ENCODE peak calls at places on chromosomes 13 and 19, in six cellular contexts. S, F, N, X, T and K are unnamed samples.

GRCh38 chr13:39107484-39108040 is 69.3 kb downstream of the NHLRC3 start:
- DNase-seq in S (no peak), F (no peak), T (no peak), X (no peak), N (no peak), K (no peak)

GRCh38 chr13:94716016-94716415 is 3.7 kb upstream of the SOX21 start:
- DNase-seq in T (no peak), N (no peak), S (no peak), X (no peak), F (no peak), K (no peak)

GRCh38 chr19:34666958-34667265 is 10.0 kb downstream of the SCGB2B2 start:
- DNase-seq in F (no peak), N (no peak), X (no peak), S (no peak), T (no peak), K (no peak)

GRCh38 chr13:95246292-95247082 is 54.8 kb downstream of the ABCC4 start:
- DNase-seq in X (no peak), T (no peak), F (no peak), S (no peak), N (no peak), K (no peak)

GRCh38 chr19:44903602-44904425 is 1.8 kb upstream of the APOE start:
- DNase-seq in N (peak; percentile 84), F (peak; percentile 77), X (peak; percentile 75), T (peak; percentile 89), S (peak; percentile 87), K (no peak)

GRCh38 chr13:94784066-94784465 is 71.7 kb upstream of the SOX21 start:
- DNase-seq in X (no peak), T (no peak), F (peak; percentile 54), N (no peak), S (no peak), K (no peak)

GRCh38 chr13:29934531-29935308 is 84.3 kb upstream of the UBL3 start:
- DNase-seq in F (no peak), X (no peak), T (no peak), N (no peak), S (no peak), K (no peak)

GRCh38 chr13:21825186-21825585 is 154.3 kb downstream of the FGF9 start:
- DNase-seq in T (peak; percentile 28), F (no peak), X (no peak), S (no peak), N (no peak), K (no peak)

GRCh38 chr13:21757721-21758120 is 86.8 kb downstream of the FGF9 start:
- DNase-seq in T (no peak), X (no peak), N (no peak), S (no peak), F (no peak), K (no peak)

GRCh38 chr13:32142956-32143375 is 111.4 kb downstream of the FRY start:
- DNase-seq in F (peak; percentile 41), N (peak; percentile 60), X (no peak), T (peak; percentile 88), S (peak; percentile 11), K (peak; percentile 28)

GRCh38 chr13:25939961-25940687 is 111.7 kb downstream of the SHISA2 start:
- DNase-seq in N (no peak), S (no peak), T (no peak), X (no peak), F (no peak), K (no peak)

GRCh38 chr19:31511098-31511497 is 161.9 kb upstream of the TSHZ3 start:
- DNase-seq in N (no peak), T (no peak), X (no peak), F (no peak), S (no peak), K (no peak)

GRCh38 chr13:108734676-108735075 is 105.3 kb downstream of the MYO16 start:
- DNase-seq in S (no peak), N (peak; percentile 65), T (peak; percentile 43), X (no peak), F (no peak), K (no peak)

GRCh38 chr19:48239582-48240141 is 16.1 kb downstream of the CARD8 start:
- DNase-seq in S (no peak), N (no peak), F (peak; percentile 44), X (peak; percentile 20), T (no peak), K (no peak)

GRCh38 chr19:11197291-11198174 is at the start of gene KANK2:
- DNase-seq in S (peak; percentile 88), X (peak; percentile 86), F (peak; percentile 75), N (peak; percentile 87), T (peak; percentile 94), K (no peak)
- TF ChIP-seq CTCF in S (peak; percentile 21), X (no peak), F (no peak), N (no peak), T (no peak), K (no peak)

GRCh38 chr19:50025022-50025793 is at the start of gene VRK3:
- DNase-seq in T (peak; percentile 99), F (peak; percentile 100), S (peak; percentile 97), N (peak; percentile 99), X (peak; percentile 98), K (peak; percentile 100)
- TF ChIP-seq CTCF in T (peak; percentile 16), F (peak; percentile 10), S (no peak), N (no peak), X (no peak), K (no peak)

GRCh38 chr19:18853755-18854427 is 22.1 kb downstream of the UPF1 start:
- DNase-seq in F (no peak), N (no peak), T (no peak), X (peak; percentile 11), S (no peak), K (no peak)
- TF ChIP-seq CTCF in F (no peak), N (peak; percentile 33), T (peak; percentile 42), X (no peak), S (no peak), K (no peak)

GRCh38 chr19:29775575-29775900 is 36.3 kb upstream of the CCNE1 start:
- DNase-seq in F (no peak), S (no peak), N (no peak), X (no peak), T (no peak), K (no peak)
- TF ChIP-seq CTCF in F (no peak), S (no peak), N (peak; percentile 34), X (no peak), T (no peak), K (no peak)